ENCODE peak calls at places on chromosomes 16 and 17, in six cellular contexts. G is HTR-8/SVneo, F is SW480, P is body of pancreas, C is cardiac muscle cell, S is ELR. V is an unnamed sample.
A peak's percentile ranks its signal among the peaks of the same experiment; 100 is the strongest.

GRCh38 chr17:29579866-29580771 is 9.3 kb downstream of the GIT1 start:
- DNase-seq in G (peak; percentile 95), P (peak; percentile 90), C (peak; percentile 78), S (peak; percentile 87), F (peak; percentile 76), V (peak; percentile 90)

GRCh38 chr16:77974883-77975282 is 47.5 kb upstream of the CLEC3A start:
- DNase-seq in F (peak; percentile 17), S (no peak), G (no peak), C (peak; percentile 69), P (no peak), V (peak; percentile 29)

GRCh38 chr17:33028061-33028460 is 36.4 kb downstream of the SPACA3 start:
- DNase-seq in F (no peak), S (no peak), C (no peak), P (no peak), G (no peak), V (no peak)

GRCh38 chr17:2455956-2456355 is 55.1 kb upstream of the MNT start:
- DNase-seq in P (no peak), F (no peak), S (no peak), G (no peak), C (no peak), V (no peak)

GRCh38 chr16:29825145-29826044 is 5.1 kb downstream of the MVP start:
- DNase-seq in G (no peak), F (peak; percentile 74), C (no peak), P (no peak), S (peak; percentile 93), V (peak; percentile 67)

GRCh38 chr16:20904507-20905079 is 4.0 kb downstream of the LYRM1 start:
- DNase-seq in S (peak; percentile 68), C (no peak), G (no peak), P (no peak), F (peak; percentile 98), V (no peak)

GRCh38 chr17:77153487-77153886 is 12.7 kb downstream of the SEC14L1 start:
- DNase-seq in P (no peak), S (no peak), F (no peak), C (no peak), G (no peak), V (no peak)

GRCh38 chr17:83109793-83110645 is 30.6 kb downstream of the METRNL start:
- DNase-seq in S (peak; percentile 98), C (peak; percentile 73), G (peak; percentile 96), F (peak; percentile 84), P (peak; percentile 86), V (peak; percentile 89)

GRCh38 chr17:17985555-17985954 is 12.9 kb downstream of the DRC3 start:
- DNase-seq in G (no peak), C (peak; percentile 21), P (no peak), S (peak; percentile 46), F (no peak), V (no peak)

GRCh38 chr17:28878981-28879380 is 18.6 kb downstream of the FLOT2 start:
- DNase-seq in F (peak; percentile 33), S (peak; percentile 62), G (peak; percentile 73), C (peak; percentile 66), P (no peak), V (peak; percentile 35)

GRCh38 chr17:18910881-18911280 is 41.1 kb upstream of the SLC5A10 start:
- DNase-seq in P (no peak), C (no peak), S (no peak), G (no peak), F (no peak), V (no peak)

GRCh38 chr16:78505544-78506371 is 406.3 kb downstream of the WWOX start:
- DNase-seq in S (no peak), F (no peak), G (no peak), C (no peak), P (peak; percentile 40), V (no peak)

GRCh38 chr17:37131670-37132620 is 183.2 kb downstream of the AATF start:
- DNase-seq in P (no peak), S (no peak), C (no peak), F (no peak), G (no peak), V (no peak)

GRCh38 chr16:65121870-65122723 is at the start of gene CDH11:
- DNase-seq in G (no peak), C (peak; percentile 83), P (peak; percentile 15), F (peak; percentile 38), S (peak; percentile 36), V (no peak)

GRCh38 chr17:42653179-42654124 is 5.6 kb upstream of the TUBG2 start:
- DNase-seq in C (no peak), S (peak; percentile 73), P (peak; percentile 70), G (no peak), F (no peak), V (no peak)

GRCh38 chr16:24075302-24075701 is 180.8 kb upstream of the CACNG3 start:
- DNase-seq in C (no peak), G (no peak), P (no peak), S (no peak), F (no peak), V (no peak)

V was measured in RKO.